ENCODE peak calls at places on chromosome 16, in five cellular contexts. C is neuronal stem cell, E is IMR-90, P is H1, U is mesenchymal stem cell. Y is an unnamed sample.

GRCh38 chr16:13957197-13958078 is 37.5 kb downstream of the ERCC4 start:
- DNase-seq in C (peak), E (peak), P (no peak), U (peak), Y (no peak)

GRCh38 chr16:67648764-67649407 is 3.9 kb downstream of the CARMIL2 start:
- DNase-seq in C (no peak), E (no peak), P (no peak), U (no peak), Y (no peak)

GRCh38 chr16:4696172-4696904 is 3.0 kb downstream of the NUDT16L1 start:
- DNase-seq in C (no peak), E (no peak), P (no peak), U (no peak), Y (no peak)

GRCh38 chr16:14454391-14454790 is 175.7 kb downstream of the PARN start:
- DNase-seq in C (no peak), E (peak), P (no peak), U (no peak), Y (no peak)

GRCh38 chr16:69179255-69180010 is 7.5 kb upstream of the SNTB2 start:
- DNase-seq in C (no peak), E (peak), P (no peak), U (peak), Y (no peak)

GRCh38 chr16:1125471-1125870 is 27.4 kb upstream of the CACNA1H start:
- DNase-seq in C (no peak), E (peak), P (no peak), U (no peak), Y (no peak)

GRCh38 chr16:16169615-16170014 is 53.7 kb downstream of the ABCC6 start:
- DNase-seq in C (no peak), E (no peak), P (no peak), U (no peak), Y (no peak)

GRCh38 chr16:34078697-34079096 is 619.3 kb downstream of the TP53TG3F start:
- DNase-seq in C (peak), E (peak), P (no peak), U (no peak), Y (no peak)

GRCh38 chr16:8257561-8257960 is 332.8 kb downstream of the TMEM114 start:
- DNase-seq in C (no peak), E (no peak), P (no peak), U (no peak), Y (no peak)

GRCh38 chr16:49344401-49344800 is 29.2 kb upstream of the C16orf78 start:
- DNase-seq in C (no peak), E (no peak), P (no peak), U (no peak), Y (no peak)

GRCh38 chr16:70159355-70160348 is 13.9 kb upstream of the CLEC18C start:
- DNase-seq in C (no peak), E (peak), P (no peak), U (no peak), Y (no peak)

GRCh38 chr16:15572329-15573001 is 70.5 kb downstream of the MARF1 start:
- DNase-seq in C (no peak), E (peak), P (no peak), U (peak), Y (no peak)

GRCh38 chr16:89786474-89787364 is 29.7 kb downstream of the FANCA start:
- DNase-seq in C (no peak), E (no peak), P (no peak), U (no peak), Y (no peak)

GRCh38 chr16:56995136-56995805 is 5.9 kb downstream of the NLRC5 start:
- DNase-seq in C (no peak), E (no peak), P (no peak), U (no peak), Y (no peak)

GRCh38 chr16:30698816-30699614 is at the start of gene SRCAP:
- DNase-seq in C (peak), E (peak), P (peak), U (peak), Y (peak)

GRCh38 chr16:14562691-14563491 is 67.2 kb downstream of the PARN start:
- DNase-seq in C (no peak), E (peak), P (no peak), U (peak), Y (no peak)

GRCh38 chr16:15880434-15880833 is 8.0 kb downstream of the CEP20 start:
- DNase-seq in C (no peak), E (no peak), P (no peak), U (no peak), Y (no peak)

GRCh38 chr16:4372578-4373355 is 1.1 kb downstream of the VASN start:
- DNase-seq in C (no peak), E (peak), P (no peak), U (peak), Y (no peak)

GRCh38 chr16:3059041-3059722 is 6.3 kb upstream of the IL32 start:
- DNase-seq in C (peak), E (peak), P (peak), U (peak), Y (peak)

GRCh38 chr16:3056336-3057180 is 8.9 kb upstream of the IL32 start:
- DNase-seq in C (no peak), E (no peak), P (no peak), U (no peak), Y (no peak)

GRCh38 chr16:3059723-3060242 is 5.7 kb upstream of the IL32 start:
- DNase-seq in C (no peak), E (no peak), P (no peak), U (no peak), Y (no peak)

GRCh38 chr16:3057181-3058166 is 8.0 kb upstream of the IL32 start:
- DNase-seq in C (no peak), E (no peak), P (no peak), U (no peak), Y (no peak)

GRCh38 chr16:3058173-3059030 is 7.0 kb upstream of the IL32 start:
- DNase-seq in C (peak), E (no peak), P (peak), U (peak), Y (peak)
- H4K91ac ChIP-seq in C (no peak), E (peak), P (no peak), U (peak), Y (no peak)

GRCh38 chr16:59611556-59611955 is 877.4 kb upstream of the GOT2 start:
- DNase-seq in C (no peak), E (peak), P (no peak), U (no peak), Y (no peak)

GRCh38 chr16:59614466-59615240 is 880.5 kb upstream of the GOT2 start:
- DNase-seq in C (no peak), E (no peak), P (no peak), U (no peak), Y (no peak)

DNA sequence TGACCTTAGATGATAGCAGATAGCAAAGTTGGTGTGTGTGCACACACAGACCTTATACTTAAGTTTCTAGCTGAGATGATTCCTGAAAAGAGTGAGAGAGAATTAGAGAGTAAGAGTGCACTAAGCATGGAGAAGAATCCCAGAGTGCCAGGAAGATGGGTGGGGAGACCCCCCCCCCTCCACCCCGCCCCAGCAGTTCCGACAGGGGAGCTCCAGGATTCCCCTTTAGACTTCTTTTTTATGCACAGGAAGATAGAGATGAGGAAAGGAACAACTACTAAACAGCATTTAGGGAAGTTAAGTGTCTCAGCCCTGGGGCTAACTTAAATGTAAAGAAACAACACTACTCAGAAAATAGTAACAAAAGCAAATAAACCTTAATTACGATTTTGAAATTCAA is 878.0 kb upstream of the GOT2 start:
- DNase-seq in C (no peak), E (no peak), P (no peak), U (no peak), Y (peak)
- H2BK15ac ChIP-seq in C (no peak), E (no peak), P (no peak), U (no peak), Y (no peak)

GRCh38 chr16:84931506-84931905 is 79.8 kb downstream of the ZDHHC7 start:
- DNase-seq in C (no peak), E (peak), P (no peak), U (no peak), Y (no peak)

GRCh38 chr16:84937196-84937935 is 74.0 kb downstream of the ZDHHC7 start:
- DNase-seq in C (no peak), E (no peak), P (no peak), U (no peak), Y (no peak)

GRCh38 chr16:84931107-84931494 is 80.2 kb downstream of the ZDHHC7 start:
- DNase-seq in C (no peak), E (no peak), P (no peak), U (no peak), Y (no peak)

GRCh38 chr16:84932691-84933090 is 78.6 kb downstream of the ZDHHC7 start:
- DNase-seq in C (no peak), E (no peak), P (no peak), U (no peak), Y (no peak)

GRCh38 chr16:84933774-84934571 is 77.4 kb downstream of the ZDHHC7 start:
- DNase-seq in C (no peak), E (peak), P (no peak), U (no peak), Y (no peak)
- H3K9ac ChIP-seq in C (peak), E (no peak), P (no peak), U (peak), Y (no peak)

DNA sequence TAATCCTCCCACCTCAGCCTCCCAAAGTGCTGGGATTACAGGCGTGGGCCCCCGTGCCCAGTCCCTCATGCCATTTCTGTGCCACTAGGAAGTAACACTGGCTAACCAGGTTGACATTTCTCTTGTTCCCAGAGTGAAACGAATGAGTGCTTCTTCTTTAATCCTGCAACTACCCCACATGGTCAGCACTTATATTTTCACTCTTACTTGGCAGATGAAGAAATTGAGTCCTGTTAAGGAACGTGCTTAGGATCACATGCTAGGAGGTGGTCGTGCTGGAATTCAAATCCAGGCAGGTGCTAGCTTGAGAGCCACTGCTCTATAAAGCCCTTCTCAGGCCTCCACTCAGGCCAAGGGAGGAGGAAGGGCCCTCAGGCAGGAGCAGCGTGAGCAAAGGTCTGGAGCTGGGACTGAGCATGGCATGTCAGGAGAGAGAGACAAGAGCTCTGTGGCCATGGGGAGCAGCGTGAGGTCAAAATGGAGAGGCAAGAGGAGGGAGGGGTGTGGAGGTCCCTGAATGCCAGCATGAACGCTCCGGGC is 18.5 kb upstream of the RMI2 start:
- DNase-seq in C (no peak), E (no peak), P (no peak), U (no peak), Y (no peak)
- H4K91ac ChIP-seq in C (peak), E (peak), P (peak), U (peak), Y (peak)

GRCh38 chr16:25148568-25149215 is 37.1 kb downstream of the LCMT1 start:
- DNase-seq in C (no peak), E (no peak), P (no peak), U (no peak), Y (peak)
- H2BK15ac ChIP-seq in C (no peak), E (no peak), P (no peak), U (no peak), Y (no peak)

DNA sequence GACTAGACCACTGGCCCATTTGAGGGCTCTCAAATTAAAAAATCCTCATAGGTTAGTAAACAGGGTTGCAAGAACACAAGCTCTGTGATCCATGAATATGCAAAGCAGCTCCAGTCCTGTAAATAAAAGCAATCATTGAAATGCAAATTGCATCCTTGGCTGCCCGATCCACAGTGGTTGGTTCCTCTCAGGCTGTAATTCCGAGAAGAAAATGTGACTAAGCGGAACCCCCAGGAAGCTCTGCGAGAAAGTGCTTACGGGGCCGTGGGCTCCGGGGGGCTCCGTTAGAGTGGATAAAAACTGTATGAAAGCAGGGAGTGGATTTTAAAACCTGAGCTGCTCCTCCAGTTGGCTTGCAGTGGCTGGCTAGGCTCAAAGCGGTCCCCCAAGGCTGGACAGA is 2.5 kb downstream of the GPRC5B start:
- DNase-seq in C (no peak), E (no peak), P (peak), U (no peak), Y (peak)
- H3K9ac ChIP-seq in C (no peak), E (no peak), P (peak), U (no peak), Y (no peak)

DNA sequence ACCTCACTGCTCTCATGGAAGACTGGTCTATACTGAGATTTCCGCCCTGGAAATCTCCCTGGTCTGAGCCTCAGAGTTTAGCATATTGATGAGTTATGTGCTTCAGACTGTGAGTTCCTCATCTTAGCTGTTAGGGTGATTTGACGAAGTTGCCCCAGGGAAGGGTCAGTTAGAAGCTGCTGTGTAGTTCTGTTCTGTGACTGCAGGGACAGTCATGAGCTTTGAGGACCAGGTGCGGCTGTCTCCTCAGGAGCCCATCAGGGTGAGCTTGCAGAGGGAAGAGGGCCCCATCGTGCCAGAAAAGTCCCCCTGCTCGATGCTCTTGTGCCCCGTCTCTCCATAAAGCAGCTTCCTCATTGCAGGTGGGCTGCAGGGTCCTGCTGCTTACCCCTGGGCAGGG is 28.3 kb upstream of the IL17C start:
- DNase-seq in C (no peak), E (no peak), P (no peak), U (no peak), Y (peak)
- H4K91ac ChIP-seq in C (no peak), E (no peak), P (no peak), U (no peak), Y (no peak)

GRCh38 chr16:85554114-85554790 is 58.9 kb upstream of the GSE1 start:
- DNase-seq in C (peak), E (peak), P (no peak), U (peak), Y (no peak)

GRCh38 chr16:85556456-85557082 is 56.6 kb upstream of the GSE1 start:
- DNase-seq in C (no peak), E (no peak), P (peak), U (peak), Y (peak)

GRCh38 chr16:85555549-85556455 is 57.3 kb upstream of the GSE1 start:
- DNase-seq in C (no peak), E (no peak), P (peak), U (peak), Y (peak)

GRCh38 chr16:85553436-85554113 is 59.5 kb upstream of the GSE1 start:
- DNase-seq in C (peak), E (peak), P (peak), U (peak), Y (peak)

DNA sequence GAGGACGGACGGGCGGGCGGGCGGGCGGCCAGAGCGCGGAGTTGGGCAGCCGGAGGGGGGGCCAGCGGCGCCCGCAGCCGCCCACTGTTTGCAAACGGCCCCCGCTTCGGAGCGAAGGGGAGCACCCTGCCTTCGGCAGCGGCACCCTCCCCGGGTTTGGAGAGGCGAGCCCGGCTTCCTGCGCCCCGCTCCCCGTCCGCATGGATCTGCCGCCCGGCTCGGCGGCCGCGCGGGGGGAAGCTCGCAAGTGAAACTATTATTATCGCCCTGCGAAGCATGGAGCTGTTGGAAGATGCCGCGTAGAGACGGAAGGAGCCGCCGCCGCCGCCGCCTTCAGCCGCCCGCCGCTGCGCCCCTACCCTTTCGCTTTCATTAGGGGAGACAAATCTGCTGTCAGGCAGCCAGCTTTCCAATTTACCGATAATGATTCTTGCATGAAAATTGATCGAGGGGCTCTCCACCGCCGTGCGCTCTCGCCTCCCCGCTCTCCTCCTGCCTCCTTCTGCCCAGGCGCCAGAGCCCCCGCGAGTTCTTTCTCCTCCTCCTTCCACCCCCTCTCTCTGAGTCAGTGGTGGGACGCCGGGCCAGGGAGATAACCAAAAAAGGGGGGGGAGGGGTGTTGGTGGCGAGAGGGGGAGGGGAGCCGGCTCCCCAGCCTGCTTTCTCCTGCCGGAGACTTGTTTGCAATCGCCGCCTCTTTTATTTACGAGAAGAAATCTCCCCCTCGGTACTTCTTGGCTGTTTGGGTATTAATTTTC is 58.2 kb upstream of the GSE1 start:
- DNase-seq in C (no peak), E (peak), P (no peak), U (peak), Y (no peak)
- H2BK15ac ChIP-seq in C (peak), E (peak), P (no peak), U (peak), Y (no peak)